ENCODE peak calls at places on chromosomes 11 and 22, in eight cellular contexts. One of them, this sample, is unnamed.

GRCh38 chr11:130652671-130653335 is 204.4 kb downstream of the ADAMTS15 start:
- DNase-seq in NCI-H1694: no peak
- DNase-seq in CD8-positive, alpha-beta T cell: no peak
- DNase-seq in stimulated activated CD4-positive, alpha-beta T cell treated with anti-CD3 and anti-CD28 coated beads, Interleukin-1b, Interleukin-23, amount 100 ng/mL, for 1 hour: no peak
- DNase-seq in naive thymus-derived CD8-positive, alpha-beta T cell: no peak
- DNase-seq in neural crest cell: no peak
- DNase-seq in EL: peak
- DNase-seq in HFFc6: no peak
- DNase-seq in this sample: peak

GRCh38 chr22:48602805-48603518 is 1224.7 kb downstream of the BRD1 start:
- DNase-seq in EL: no peak
- DNase-seq in stimulated activated CD4-positive, alpha-beta T cell treated with anti-CD3 and anti-CD28 coated beads, Interleukin-1b, Interleukin-23, amount 100 ng/mL, for 1 hour: no peak
- DNase-seq in neural crest cell: no peak
- DNase-seq in CD8-positive, alpha-beta T cell: no peak
- DNase-seq in naive thymus-derived CD8-positive, alpha-beta T cell: no peak
- DNase-seq in HFFc6: no peak
- DNase-seq in NCI-H1694: no peak
- DNase-seq in this sample: no peak

GRCh38 chr11:892106-892505 is 18.5 kb downstream of the CHID1 start:
- DNase-seq in stimulated activated CD4-positive, alpha-beta T cell treated with anti-CD3 and anti-CD28 coated beads, Interleukin-1b, Interleukin-23, amount 100 ng/mL, for 1 hour: no peak
- DNase-seq in HFFc6: no peak
- DNase-seq in naive thymus-derived CD8-positive, alpha-beta T cell: no peak
- DNase-seq in NCI-H1694: no peak
- DNase-seq in EL: no peak
- DNase-seq in CD8-positive, alpha-beta T cell: no peak
- DNase-seq in neural crest cell: no peak
- DNase-seq in this sample: no peak

GRCh38 chr11:74474316-74474715 is 7.0 kb upstream of the KCNE3 start:
- DNase-seq in CD8-positive, alpha-beta T cell: no peak
- DNase-seq in neural crest cell: no peak
- DNase-seq in stimulated activated CD4-positive, alpha-beta T cell treated with anti-CD3 and anti-CD28 coated beads, Interleukin-1b, Interleukin-23, amount 100 ng/mL, for 1 hour: no peak
- DNase-seq in naive thymus-derived CD8-positive, alpha-beta T cell: no peak
- DNase-seq in HFFc6: no peak
- DNase-seq in EL: no peak
- DNase-seq in NCI-H1694: no peak
- DNase-seq in this sample: no peak

GRCh38 chr11:120126543-120126942 is 11.4 kb downstream of the TRIM29 start:
- DNase-seq in naive thymus-derived CD8-positive, alpha-beta T cell: no peak
- DNase-seq in neural crest cell: no peak
- DNase-seq in CD8-positive, alpha-beta T cell: no peak
- DNase-seq in NCI-H1694: no peak
- DNase-seq in stimulated activated CD4-positive, alpha-beta T cell treated with anti-CD3 and anti-CD28 coated beads, Interleukin-1b, Interleukin-23, amount 100 ng/mL, for 1 hour: no peak
- DNase-seq in EL: no peak
- DNase-seq in HFFc6: no peak
- DNase-seq in this sample: no peak

GRCh38 chr11:83938148-83938547 is 652.0 kb upstream of the CCDC90B start:
- DNase-seq in NCI-H1694: no peak
- DNase-seq in EL: no peak
- DNase-seq in HFFc6: no peak
- DNase-seq in stimulated activated CD4-positive, alpha-beta T cell treated with anti-CD3 and anti-CD28 coated beads, Interleukin-1b, Interleukin-23, amount 100 ng/mL, for 1 hour: no peak
- DNase-seq in CD8-positive, alpha-beta T cell: no peak
- DNase-seq in naive thymus-derived CD8-positive, alpha-beta T cell: no peak
- DNase-seq in neural crest cell: no peak
- DNase-seq in this sample: no peak

GRCh38 chr11:64898076-64898445 is 18.9 kb downstream of the ATG2A start:
- DNase-seq in naive thymus-derived CD8-positive, alpha-beta T cell: no peak
- DNase-seq in neural crest cell: no peak
- DNase-seq in NCI-H1694: no peak
- DNase-seq in EL: no peak
- DNase-seq in stimulated activated CD4-positive, alpha-beta T cell treated with anti-CD3 and anti-CD28 coated beads, Interleukin-1b, Interleukin-23, amount 100 ng/mL, for 1 hour: no peak
- DNase-seq in CD8-positive, alpha-beta T cell: no peak
- DNase-seq in HFFc6: no peak
- DNase-seq in this sample: no peak

GRCh38 chr11:102843474-102843873 is at the start of gene MMP3:
- DNase-seq in EL: peak
- DNase-seq in NCI-H1694: no peak
- DNase-seq in stimulated activated CD4-positive, alpha-beta T cell treated with anti-CD3 and anti-CD28 coated beads, Interleukin-1b, Interleukin-23, amount 100 ng/mL, for 1 hour: no peak
- DNase-seq in neural crest cell: no peak
- DNase-seq in CD8-positive, alpha-beta T cell: no peak
- DNase-seq in HFFc6: peak
- DNase-seq in naive thymus-derived CD8-positive, alpha-beta T cell: no peak
- DNase-seq in this sample: peak

GRCh38 chr11:134579709-134580634 is 167.9 kb upstream of the B3GAT1 start:
- DNase-seq in stimulated activated CD4-positive, alpha-beta T cell treated with anti-CD3 and anti-CD28 coated beads, Interleukin-1b, Interleukin-23, amount 100 ng/mL, for 1 hour: no peak
- DNase-seq in HFFc6: no peak
- DNase-seq in EL: no peak
- DNase-seq in NCI-H1694: peak
- DNase-seq in CD8-positive, alpha-beta T cell: no peak
- DNase-seq in neural crest cell: no peak
- DNase-seq in naive thymus-derived CD8-positive, alpha-beta T cell: no peak
- DNase-seq in this sample: no peak

GRCh38 chr22:32534252-32535215 is 59.9 kb downstream of the FBXO7 start:
- DNase-seq in HFFc6: peak
- DNase-seq in NCI-H1694: no peak
- DNase-seq in CD8-positive, alpha-beta T cell: no peak
- DNase-seq in naive thymus-derived CD8-positive, alpha-beta T cell: no peak
- DNase-seq in neural crest cell: peak
- DNase-seq in stimulated activated CD4-positive, alpha-beta T cell treated with anti-CD3 and anti-CD28 coated beads, Interleukin-1b, Interleukin-23, amount 100 ng/mL, for 1 hour: no peak
- DNase-seq in EL: peak
- DNase-seq in this sample: no peak

GRCh38 chr11:8233691-8234424 is 29.8 kb downstream of the LMO1 start:
- DNase-seq in naive thymus-derived CD8-positive, alpha-beta T cell: no peak
- DNase-seq in EL: peak
- DNase-seq in neural crest cell: no peak
- DNase-seq in HFFc6: no peak
- DNase-seq in CD8-positive, alpha-beta T cell: no peak
- DNase-seq in stimulated activated CD4-positive, alpha-beta T cell treated with anti-CD3 and anti-CD28 coated beads, Interleukin-1b, Interleukin-23, amount 100 ng/mL, for 1 hour: no peak
- DNase-seq in NCI-H1694: no peak
- DNase-seq in this sample: no peak

GRCh38 chr11:61384271-61385242 is 7.8 kb upstream of the TMEM216 start:
- DNase-seq in naive thymus-derived CD8-positive, alpha-beta T cell: no peak
- DNase-seq in HFFc6: no peak
- DNase-seq in EL: peak
- DNase-seq in NCI-H1694: no peak
- DNase-seq in stimulated activated CD4-positive, alpha-beta T cell treated with anti-CD3 and anti-CD28 coated beads, Interleukin-1b, Interleukin-23, amount 100 ng/mL, for 1 hour: no peak
- DNase-seq in CD8-positive, alpha-beta T cell: no peak
- DNase-seq in neural crest cell: no peak
- DNase-seq in this sample: no peak

GRCh38 chr11:10413268-10413667 is 41.8 kb upstream of the AMPD3 start:
- DNase-seq in HFFc6: peak
- DNase-seq in neural crest cell: no peak
- DNase-seq in EL: no peak
- DNase-seq in naive thymus-derived CD8-positive, alpha-beta T cell: peak
- DNase-seq in CD8-positive, alpha-beta T cell: peak
- DNase-seq in stimulated activated CD4-positive, alpha-beta T cell treated with anti-CD3 and anti-CD28 coated beads, Interleukin-1b, Interleukin-23, amount 100 ng/mL, for 1 hour: no peak
- DNase-seq in NCI-H1694: no peak
- DNase-seq in this sample: no peak

GRCh38 chr11:100785148-100785983 is 98.3 kb downstream of the ARHGAP42 start:
- DNase-seq in HFFc6: no peak
- DNase-seq in stimulated activated CD4-positive, alpha-beta T cell treated with anti-CD3 and anti-CD28 coated beads, Interleukin-1b, Interleukin-23, amount 100 ng/mL, for 1 hour: no peak
- DNase-seq in naive thymus-derived CD8-positive, alpha-beta T cell: no peak
- DNase-seq in EL: no peak
- DNase-seq in CD8-positive, alpha-beta T cell: no peak
- DNase-seq in NCI-H1694: no peak
- DNase-seq in neural crest cell: no peak
- DNase-seq in this sample: no peak

GRCh38 chr11:35179466-35180135 is 40.6 kb downstream of the CD44 start:
- DNase-seq in naive thymus-derived CD8-positive, alpha-beta T cell: no peak
- DNase-seq in stimulated activated CD4-positive, alpha-beta T cell treated with anti-CD3 and anti-CD28 coated beads, Interleukin-1b, Interleukin-23, amount 100 ng/mL, for 1 hour: no peak
- DNase-seq in HFFc6: peak
- DNase-seq in neural crest cell: no peak
- DNase-seq in EL: peak
- DNase-seq in CD8-positive, alpha-beta T cell: no peak
- DNase-seq in NCI-H1694: no peak
- DNase-seq in this sample: no peak

GRCh38 chr22:50730013-50730891 is 7.8 kb upstream of the ACR start:
- DNase-seq in EL: no peak
- DNase-seq in CD8-positive, alpha-beta T cell: no peak
- DNase-seq in naive thymus-derived CD8-positive, alpha-beta T cell: no peak
- DNase-seq in neural crest cell: no peak
- DNase-seq in NCI-H1694: no peak
- DNase-seq in HFFc6: no peak
- DNase-seq in stimulated activated CD4-positive, alpha-beta T cell treated with anti-CD3 and anti-CD28 coated beads, Interleukin-1b, Interleukin-23, amount 100 ng/mL, for 1 hour: no peak
- DNase-seq in this sample: no peak

GRCh38 chr22:25068701-25069100 is 116.2 kb downstream of the KIAA1671 start:
- DNase-seq in naive thymus-derived CD8-positive, alpha-beta T cell: peak
- DNase-seq in EL: no peak
- DNase-seq in HFFc6: no peak
- DNase-seq in neural crest cell: no peak
- DNase-seq in CD8-positive, alpha-beta T cell: peak
- DNase-seq in NCI-H1694: no peak
- DNase-seq in stimulated activated CD4-positive, alpha-beta T cell treated with anti-CD3 and anti-CD28 coated beads, Interleukin-1b, Interleukin-23, amount 100 ng/mL, for 1 hour: no peak
- DNase-seq in this sample: no peak

This sample was measured in stromal cell of bone marrow.